ENCODE peak calls at places on chromosomes 3 and 15, in nine cellular contexts. H, N, I, L, O, P, E, W and Y are unnamed samples.

GRCh38 chr15:57706405-57707209 is at the start of gene POLR2M:
- DNase-seq in W (peak), N (peak), I (peak), L (peak), E (peak), P (peak), H (peak), O (peak), Y (peak)

GRCh38 chr3:25897019-25897418 is 107.1 kb downstream of the OXSM start:
- DNase-seq in I (no peak), N (no peak), P (no peak), W (no peak), L (no peak), O (no peak), E (peak), H (no peak), Y (no peak)

GRCh38 chr3:168909260-168909659 is 754.3 kb downstream of the MECOM start:
- DNase-seq in H (no peak), E (no peak), I (no peak), L (no peak), N (no peak), O (no peak), P (no peak), W (no peak), Y (no peak)

GRCh38 chr15:45536951-45537350 is 14.4 kb upstream of the SLC30A4 start:
- DNase-seq in E (no peak), H (no peak), W (no peak), L (no peak), N (no peak), I (no peak), O (no peak), P (no peak), Y (no peak)

GRCh38 chr3:139528924-139529323 is 10.6 kb downstream of the RBP1 start:
- DNase-seq in I (no peak), N (no peak), P (no peak), E (no peak), L (no peak), W (no peak), O (no peak), H (no peak), Y (no peak)

GRCh38 chr15:37095993-37096877 is 4.1 kb downstream of the MEIS2 start:
- DNase-seq in W (no peak), I (no peak), P (no peak), L (no peak), H (peak), O (no peak), N (no peak), E (no peak), Y (no peak)

GRCh38 chr3:158458464-158458863 is 112.5 kb upstream of the MLF1 start:
- DNase-seq in H (no peak), O (no peak), I (no peak), N (no peak), E (no peak), W (no peak), P (no peak), L (no peak), Y (no peak)

GRCh38 chr3:115040673-115041286 is 106.3 kb downstream of the ZBTB20 start:
- DNase-seq in I (peak), L (peak), N (no peak), H (no peak), O (peak), W (no peak), E (peak), P (no peak), Y (peak)

GRCh38 chr3:100260081-100260684 is 609 bp upstream of the TBC1D23 start:
- DNase-seq in W (no peak), N (no peak), I (no peak), L (no peak), O (peak), P (no peak), E (peak), H (peak), Y (no peak)

GRCh38 chr3:29513236-29513635 is 232.4 kb downstream of the RBMS3 start:
- DNase-seq in L (no peak), E (no peak), O (no peak), W (no peak), P (no peak), H (no peak), I (no peak), N (no peak), Y (peak)

GRCh38 chr15:38130739-38131498 is 121.7 kb upstream of the SPRED1 start:
- DNase-seq in P (no peak), H (peak), N (peak), O (no peak), I (no peak), W (no peak), E (peak), L (peak), Y (peak)

GRCh38 chr15:38522922-38523321 is 41.7 kb downstream of the RASGRP1 start:
- DNase-seq in N (no peak), L (no peak), E (no peak), I (no peak), O (no peak), H (no peak), W (no peak), P (no peak), Y (no peak)

GRCh38 chr3:157201648-157202278 is 41.8 kb upstream of the CCNL1 start:
- DNase-seq in O (peak), W (no peak), E (no peak), P (no peak), L (no peak), N (peak), H (no peak), I (no peak), Y (no peak)

GRCh38 chr3:52784931-52785590 is 7.7 kb downstream of the ITIH1 start:
- DNase-seq in L (no peak), H (peak), I (no peak), P (no peak), E (no peak), W (no peak), O (no peak), N (no peak), Y (no peak)

GRCh38 chr3:44242716-44243115 is 1.0 kb downstream of the TOPAZ1 start:
- DNase-seq in H (no peak), W (no peak), O (no peak), I (no peak), P (no peak), N (no peak), L (no peak), E (no peak), Y (no peak)

GRCh38 chr3:120864541-120864940 is 43.5 kb upstream of the STXBP5L start:
- DNase-seq in L (no peak), P (no peak), E (no peak), W (no peak), N (no peak), O (peak), I (no peak), H (no peak), Y (no peak)